ENCODE peak calls at places on chromosome 21, in four cellular contexts. Z, U, A and F are unnamed samples.

GRCh38 chr21:33078907-33079582 is 9.1 kb downstream of the OLIG1 start:
- DNase-seq in Z (no peak), U (peak; percentile 80), A (peak; percentile 14), F (no peak)

GRCh38 chr21:45982256-45982757 is 737 bp downstream of the COL6A1 start:
- DNase-seq in Z (no peak), U (no peak), A (no peak), F (no peak)

GRCh38 chr21:33751120-33751519 is 108.8 kb downstream of the ITSN1 start:
- DNase-seq in Z (no peak), U (peak; percentile 18), A (no peak), F (no peak)

GRCh38 chr21:21096956-21097355 is 98.7 kb downstream of the NCAM2 start:
- DNase-seq in Z (no peak), U (no peak), A (no peak), F (no peak)

GRCh38 chr21:29346281-29346680 is 47.6 kb downstream of the BACH1 start:
- DNase-seq in Z (no peak), U (no peak), A (no peak), F (no peak)

GRCh38 chr21:44999972-45000636 is 60.3 kb downstream of the SLX9 start:
- DNase-seq in Z (peak; percentile 65), U (no peak), A (no peak), F (no peak)

GRCh38 chr21:32658524-32658923 is 46.3 kb upstream of the CFAP298 start:
- DNase-seq in Z (no peak), U (no peak), A (no peak), F (no peak)

GRCh38 chr21:45599146-45599581 is 44.4 kb upstream of the PCBP3 start:
- DNase-seq in Z (peak; percentile 54), U (no peak), A (no peak), F (no peak)

GRCh38 chr21:45612096-45613019 is 31.2 kb upstream of the PCBP3 start:
- DNase-seq in Z (peak; percentile 59), U (peak; percentile 83), A (peak; percentile 4), F (no peak)

GRCh38 chr21:26708223-26708800 is 135.2 kb upstream of the CYYR1 start:
- DNase-seq in Z (no peak), U (no peak), A (no peak), F (no peak)

GRCh38 chr21:42039911-42040351 is 29.8 kb upstream of the ZBTB21 start:
- DNase-seq in Z (no peak), U (no peak), A (no peak), F (no peak)

GRCh38 chr21:27759091-27759659 is 792.3 kb upstream of the ADAMTS5 start:
- DNase-seq in Z (peak; percentile 66), U (no peak), A (no peak), F (no peak)

GRCh38 chr21:33007747-33008146 is 18.0 kb upstream of the OLIG2 start:
- DNase-seq in Z (no peak), U (no peak), A (no peak), F (no peak)

GRCh38 chr21:45935628-45936027 is 45.9 kb upstream of the COL6A1 start:
- DNase-seq in Z (no peak), U (peak; percentile 60), A (no peak), F (no peak)

GRCh38 chr21:26099610-26100219 is 70.9 kb downstream of the APP start:
- DNase-seq in Z (no peak), U (no peak), A (no peak), F (no peak)

GRCh38 chr21:45427331-45428271 is 22.6 kb downstream of the COL18A1 start:
- DNase-seq in Z (no peak), U (peak; percentile 95), A (no peak), F (no peak)

GRCh38 chr21:26833460-26833939 is 11.7 kb downstream of the ADAMTS1 start:
- DNase-seq in Z (no peak), U (no peak), A (no peak), F (no peak)

GRCh38 chr21:16330340-16331319 is 600.8 kb downstream of the USP25 start:
- DNase-seq in Z (no peak), U (peak; percentile 62), A (no peak), F (no peak)

GRCh38 chr21:29436143-29436542 is 137.4 kb downstream of the BACH1 start:
- DNase-seq in Z (no peak), U (peak; percentile 4), A (peak; percentile 22), F (no peak)

GRCh38 chr21:32814528-32814927 is 43.0 kb upstream of the PAXBP1 start:
- DNase-seq in Z (no peak), U (no peak), A (no peak), F (no peak)

GRCh38 chr21:36727886-36728285 is 29.0 kb downstream of the SIM2 start:
- DNase-seq in Z (peak; percentile 37), U (no peak), A (no peak), F (no peak)

GRCh38 chr21:15976807-15977206 is 247.0 kb downstream of the USP25 start:
- DNase-seq in Z (no peak), U (no peak), A (no peak), F (no peak)

GRCh38 chr21:44919913-44920693 is 596 bp downstream of the ITGB2 start:
- DNase-seq in Z (peak; percentile 64), U (no peak), A (no peak), F (no peak)

GRCh38 chr21:41786521-41786987 is 19.7 kb upstream of the RIPK4 start:
- DNase-seq in Z (no peak), U (peak; percentile 64), A (no peak), F (no peak)

GRCh38 chr21:32538147-32538792 is 47.1 kb downstream of the TCP10L start:
- DNase-seq in Z (no peak), U (no peak), A (peak; percentile 41), F (no peak)

GRCh38 chr21:38777521-38777920 is 28.2 kb upstream of the ETS2 start:
- DNase-seq in Z (no peak), U (no peak), A (no peak), F (no peak)

GRCh38 chr21:32410916-32411315 is 1.6 kb upstream of the EVA1C start:
- DNase-seq in Z (no peak), U (no peak), A (no peak), F (no peak)

GRCh38 chr21:28104346-28104745 is 888.3 kb downstream of the LTN1 start:
- DNase-seq in Z (no peak), U (no peak), A (no peak), F (no peak)

GRCh38 chr21:41130883-41131282 is 37.1 kb upstream of the BACE2 start:
- DNase-seq in Z (no peak), U (no peak), A (no peak), F (no peak)

GRCh38 chr21:25456672-25457071 is 150.6 kb downstream of the MRPL39 start:
- DNase-seq in Z (no peak), U (peak; percentile 86), A (no peak), F (no peak)

GRCh38 chr21:33761104-33762036 is 119.1 kb downstream of the ITSN1 start:
- DNase-seq in Z (no peak), U (peak; percentile 100), A (no peak), F (no peak)

GRCh38 chr21:42056996-42057689 is 14.0 kb upstream of the UMODL1 start:
- DNase-seq in Z (peak; percentile 82), U (peak; percentile 98), A (no peak), F (no peak)

GRCh38 chr21:25898671-25899070 is 163.9 kb downstream of the GABPA start:
- DNase-seq in Z (no peak), U (no peak), A (no peak), F (no peak)

GRCh38 chr21:38784458-38785266 is 21.1 kb upstream of the ETS2 start:
- DNase-seq in Z (no peak), U (no peak), A (no peak), F (no peak)

GRCh38 chr21:45141507-45141906 is 67.1 kb downstream of the ADARB1 start:
- DNase-seq in Z (no peak), U (no peak), A (no peak), F (no peak)

GRCh38 chr21:45080639-45081414 is 6.4 kb downstream of the ADARB1 start:
- DNase-seq in Z (no peak), U (peak; percentile 33), A (peak; percentile 44), F (no peak)

GRCh38 chr21:46374761-46375389 is 50.9 kb downstream of the PCNT start:
- DNase-seq in Z (no peak), U (no peak), A (no peak), F (no peak)

GRCh38 chr21:34845521-34846213 is 176.9 kb downstream of the CLIC6 start:
- DNase-seq in Z (peak; percentile 72), U (peak; percentile 96), A (no peak), F (no peak)
- H3K4me1 ChIP-seq in Z (peaks cover 35% of the 10 kb centered on the region), U (peaks cover 35% of the 10 kb centered on the region), A (peaks cover 12% of the 10 kb centered on the region), F (peaks cover 26% of the 10 kb centered on the region)

GRCh38 chr21:43806017-43806710 is 16.8 kb downstream of the RRP1 start:
- DNase-seq in Z (no peak), U (no peak), A (no peak), F (no peak)
- H3K27ac ChIP-seq in Z (no peak overlapping the region), U (no peak overlapping the region), A (no peak overlapping the region), F (peak overlapping the region; percentile 39)

GRCh38 chr21:17795084-17796036 is 23.8 kb downstream of the C21orf91 start:
- DNase-seq in Z (no peak), U (no peak), A (no peak), F (no peak)

GRCh38 chr21:17794631-17795030 is 24.5 kb downstream of the C21orf91 start:
- DNase-seq in Z (no peak), U (no peak), A (no peak), F (no peak)

GRCh38 chr21:17797967-17798366 is 21.2 kb downstream of the C21orf91 start:
- DNase-seq in Z (no peak), U (no peak), A (no peak), F (no peak)

GRCh38 chr21:17796503-17796902 is 22.7 kb downstream of the C21orf91 start:
- DNase-seq in Z (no peak), U (no peak), A (no peak), F (no peak)

DNA sequence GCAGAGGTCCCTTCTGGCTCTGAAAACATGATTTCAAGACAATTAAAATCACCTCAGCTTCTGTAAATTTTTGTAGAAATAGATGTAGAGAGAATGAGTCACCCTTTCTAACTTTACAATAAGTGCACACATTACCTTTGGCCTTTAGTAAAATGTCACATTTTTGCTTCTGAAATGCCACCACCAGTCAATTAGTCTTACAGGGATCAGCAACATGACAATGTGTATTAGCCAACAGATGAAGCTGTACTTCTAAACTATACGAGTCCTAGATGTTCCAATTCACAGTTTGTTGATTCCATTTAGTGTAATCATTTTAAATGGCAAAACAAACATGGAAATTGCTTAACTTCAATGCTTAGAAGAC is 23.1 kb downstream of the C21orf91 start:
- DNase-seq in Z (no peak), U (no peak), A (no peak), F (no peak)
- H3K4me1 ChIP-seq in Z (peaks cover 16% of the 10 kb centered on the region), U (no peaks in the 10 kb centered on the region), A (peaks cover 50% of the 10 kb centered on the region), F (peaks cover 5% of the 10 kb centered on the region)

DNA sequence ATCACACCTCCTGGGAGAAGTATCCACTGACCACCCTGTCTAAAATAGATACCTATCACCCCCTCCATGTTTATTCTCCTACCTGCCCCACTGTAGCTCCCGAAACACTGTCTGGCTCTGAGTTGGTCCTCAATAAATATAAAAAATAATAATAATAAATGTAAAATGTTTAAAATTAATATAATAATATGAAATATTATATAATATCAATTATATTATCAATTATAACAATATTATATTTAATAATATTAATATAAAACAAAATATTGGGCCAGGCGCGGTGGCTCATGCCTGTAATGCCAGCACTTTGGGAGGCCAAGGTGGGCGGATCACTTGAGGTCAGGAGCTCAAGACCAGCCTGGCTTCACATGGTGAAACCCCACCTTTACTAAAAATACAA is 52.3 kb upstream of the TIAM1 start:
- DNase-seq in Z (no peak), U (no peak), A (no peak), F (no peak)
- H3K27ac ChIP-seq in Z (no peak overlapping the region), U (no peak overlapping the region), A (no peak overlapping the region), F (no peak overlapping the region)